ENCODE peak calls at places on chromosomes 7 and 10, in eight cellular contexts. One of them, this sample, is unnamed.

GRCh38 chr10:131934769-131935168 is 34.0 kb downstream of the PPP2R2D start:
- DNase-seq in NB4: no peak
- DNase-seq in CD8-positive, alpha-beta memory T cell: no peak
- DNase-seq in brain microvascular endothelial cell: no peak
- DNase-seq in right atrium auricular region: no peak
- DNase-seq in ovary: peak
- DNase-seq in left ventricle myocardium inferior: no peak
- DNase-seq in sigmoid colon: peak
- DNase-seq in this sample: no peak

GRCh38 chr10:75650648-75651047 is 219.2 kb downstream of the LRMDA start:
- DNase-seq in ovary: no peak
- DNase-seq in CD8-positive, alpha-beta memory T cell: no peak
- DNase-seq in sigmoid colon: no peak
- DNase-seq in left ventricle myocardium inferior: no peak
- DNase-seq in right atrium auricular region: no peak
- DNase-seq in brain microvascular endothelial cell: no peak
- DNase-seq in NB4: no peak
- DNase-seq in this sample: no peak

GRCh38 chr10:99682032-99682431 is 22.7 kb downstream of the ENTPD7 start:
- DNase-seq in NB4: no peak
- DNase-seq in right atrium auricular region: no peak
- DNase-seq in brain microvascular endothelial cell: no peak
- DNase-seq in left ventricle myocardium inferior: no peak
- DNase-seq in sigmoid colon: no peak
- DNase-seq in ovary: no peak
- DNase-seq in CD8-positive, alpha-beta memory T cell: no peak
- DNase-seq in this sample: no peak

GRCh38 chr7:134350682-134351081 is 34.0 kb upstream of the SLC35B4 start:
- DNase-seq in sigmoid colon: no peak
- DNase-seq in brain microvascular endothelial cell: no peak
- DNase-seq in NB4: no peak
- DNase-seq in ovary: no peak
- DNase-seq in left ventricle myocardium inferior: no peak
- DNase-seq in right atrium auricular region: no peak
- DNase-seq in CD8-positive, alpha-beta memory T cell: no peak
- DNase-seq in this sample: no peak

GRCh38 chr7:153886506-153887391 is 165.4 kb upstream of the DPP6 start:
- DNase-seq in left ventricle myocardium inferior: no peak
- DNase-seq in sigmoid colon: peak
- DNase-seq in NB4: no peak
- DNase-seq in brain microvascular endothelial cell: no peak
- DNase-seq in right atrium auricular region: no peak
- DNase-seq in ovary: no peak
- DNase-seq in CD8-positive, alpha-beta memory T cell: no peak
- DNase-seq in this sample: no peak

GRCh38 chr10:14617850-14618249 is 156.8 kb downstream of the FAM107B start:
- DNase-seq in NB4: peak
- DNase-seq in CD8-positive, alpha-beta memory T cell: no peak
- DNase-seq in left ventricle myocardium inferior: no peak
- DNase-seq in ovary: no peak
- DNase-seq in sigmoid colon: no peak
- DNase-seq in brain microvascular endothelial cell: no peak
- DNase-seq in right atrium auricular region: no peak
- DNase-seq in this sample: no peak

GRCh38 chr10:6579904-6580278 is at the start of gene PRKCQ:
- DNase-seq in NB4: no peak
- DNase-seq in ovary: peak
- DNase-seq in CD8-positive, alpha-beta memory T cell: no peak
- DNase-seq in left ventricle myocardium inferior: no peak
- DNase-seq in right atrium auricular region: no peak
- DNase-seq in brain microvascular endothelial cell: no peak
- DNase-seq in sigmoid colon: no peak
- DNase-seq in this sample: no peak

GRCh38 chr10:110408203-110408871 is 89.4 kb upstream of the DUSP5 start:
- DNase-seq in left ventricle myocardium inferior: no peak
- DNase-seq in right atrium auricular region: no peak
- DNase-seq in NB4: no peak
- DNase-seq in ovary: no peak
- DNase-seq in brain microvascular endothelial cell: no peak
- DNase-seq in CD8-positive, alpha-beta memory T cell: no peak
- DNase-seq in sigmoid colon: no peak
- DNase-seq in this sample: no peak

GRCh38 chr10:113434950-113435349 is 117.9 kb upstream of the HABP2 start:
- DNase-seq in brain microvascular endothelial cell: no peak
- DNase-seq in left ventricle myocardium inferior: no peak
- DNase-seq in sigmoid colon: no peak
- DNase-seq in right atrium auricular region: no peak
- DNase-seq in NB4: no peak
- DNase-seq in CD8-positive, alpha-beta memory T cell: no peak
- DNase-seq in ovary: no peak
- DNase-seq in this sample: no peak

GRCh38 chr10:77313066-77313750 is 324.4 kb downstream of the KCNMA1 start:
- DNase-seq in CD8-positive, alpha-beta memory T cell: no peak
- DNase-seq in NB4: no peak
- DNase-seq in sigmoid colon: no peak
- DNase-seq in left ventricle myocardium inferior: no peak
- DNase-seq in ovary: no peak
- DNase-seq in brain microvascular endothelial cell: no peak
- DNase-seq in right atrium auricular region: no peak
- DNase-seq in this sample: no peak

GRCh38 chr7:158447206-158448171 is 140.1 kb downstream of the PTPRN2 start:
- DNase-seq in left ventricle myocardium inferior: no peak
- DNase-seq in sigmoid colon: no peak
- DNase-seq in ovary: no peak
- DNase-seq in NB4: no peak
- DNase-seq in CD8-positive, alpha-beta memory T cell: no peak
- DNase-seq in brain microvascular endothelial cell: no peak
- DNase-seq in right atrium auricular region: no peak
- DNase-seq in this sample: no peak

GRCh38 chr10:70445718-70446485 is 4.4 kb upstream of the NODAL start:
- DNase-seq in left ventricle myocardium inferior: no peak
- DNase-seq in NB4: no peak
- DNase-seq in sigmoid colon: peak
- DNase-seq in right atrium auricular region: no peak
- DNase-seq in ovary: no peak
- DNase-seq in CD8-positive, alpha-beta memory T cell: no peak
- DNase-seq in brain microvascular endothelial cell: peak
- DNase-seq in this sample: peak

GRCh38 chr7:57367171-57367570 is 82.8 kb upstream of the ZNF716 start:
- DNase-seq in sigmoid colon: no peak
- DNase-seq in NB4: no peak
- DNase-seq in CD8-positive, alpha-beta memory T cell: no peak
- DNase-seq in brain microvascular endothelial cell: no peak
- DNase-seq in right atrium auricular region: no peak
- DNase-seq in ovary: no peak
- DNase-seq in left ventricle myocardium inferior: no peak
- DNase-seq in this sample: no peak

GRCh38 chr7:141181812-141182211 is 107.9 kb downstream of the TMEM178B start:
- DNase-seq in NB4: no peak
- DNase-seq in brain microvascular endothelial cell: no peak
- DNase-seq in CD8-positive, alpha-beta memory T cell: no peak
- DNase-seq in right atrium auricular region: no peak
- DNase-seq in left ventricle myocardium inferior: no peak
- DNase-seq in ovary: no peak
- DNase-seq in sigmoid colon: no peak
- DNase-seq in this sample: no peak

GRCh38 chr10:52688906-52689305 is 83.7 kb downstream of the MBL2 start:
- DNase-seq in ovary: no peak
- DNase-seq in sigmoid colon: no peak
- DNase-seq in NB4: no peak
- DNase-seq in left ventricle myocardium inferior: no peak
- DNase-seq in right atrium auricular region: no peak
- DNase-seq in brain microvascular endothelial cell: no peak
- DNase-seq in CD8-positive, alpha-beta memory T cell: no peak
- DNase-seq in this sample: no peak

GRCh38 chr7:112116894-112117293 is 89.3 kb downstream of the DOCK4 start:
- DNase-seq in CD8-positive, alpha-beta memory T cell: no peak
- DNase-seq in brain microvascular endothelial cell: no peak
- DNase-seq in ovary: no peak
- DNase-seq in right atrium auricular region: no peak
- DNase-seq in NB4: no peak
- DNase-seq in sigmoid colon: no peak
- DNase-seq in left ventricle myocardium inferior: no peak
- DNase-seq in this sample: no peak

GRCh38 chr7:151477867-151478266 is 37.9 kb upstream of the CRYGN start:
- DNase-seq in NB4: no peak
- DNase-seq in brain microvascular endothelial cell: no peak
- DNase-seq in right atrium auricular region: no peak
- DNase-seq in CD8-positive, alpha-beta memory T cell: no peak
- DNase-seq in left ventricle myocardium inferior: no peak
- DNase-seq in sigmoid colon: no peak
- DNase-seq in ovary: no peak
- DNase-seq in this sample: no peak
- H3K4me3 ChIP-seq in NB4: no peak
- H3K4me3 ChIP-seq in brain microvascular endothelial cell: no peak
- H3K4me3 ChIP-seq in right atrium auricular region: no peak
- H3K4me3 ChIP-seq in CD8-positive, alpha-beta memory T cell: no peak
- H3K4me3 ChIP-seq in left ventricle myocardium inferior: no peak
- H3K4me3 ChIP-seq in sigmoid colon: no peak
- H3K4me3 ChIP-seq in ovary: no peak
- H3K4me3 ChIP-seq in this sample: no peak

DNA sequence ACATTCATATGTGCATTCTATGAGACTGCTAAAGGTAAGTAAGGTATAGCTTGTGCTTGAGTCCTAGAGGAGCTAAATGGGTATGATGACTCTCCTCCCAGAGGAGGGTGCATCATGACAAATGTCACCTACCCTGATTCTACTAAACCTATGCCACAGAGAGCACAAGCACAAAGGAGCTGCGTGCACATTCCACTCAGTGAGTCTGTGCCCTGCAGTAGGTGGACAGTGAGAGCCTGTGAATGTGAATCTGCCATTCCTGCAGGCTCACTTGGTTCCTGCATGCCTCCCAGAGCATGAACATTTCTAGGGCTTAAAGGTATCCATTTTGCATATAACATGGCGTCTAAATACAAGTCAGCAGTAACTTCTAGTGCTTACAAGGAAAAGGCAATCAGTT is 46.8 kb downstream of the PRKAR2B start:
- DNase-seq in left ventricle myocardium inferior: no peak
- DNase-seq in right atrium auricular region: no peak
- DNase-seq in sigmoid colon: no peak
- DNase-seq in brain microvascular endothelial cell: no peak
- DNase-seq in ovary: no peak
- DNase-seq in CD8-positive, alpha-beta memory T cell: no peak
- DNase-seq in NB4: no peak
- DNase-seq in this sample: no peak
- H3K4me3 ChIP-seq in left ventricle myocardium inferior: no peak
- H3K4me3 ChIP-seq in right atrium auricular region: no peak
- H3K4me3 ChIP-seq in sigmoid colon: no peak
- H3K4me3 ChIP-seq in brain microvascular endothelial cell: no peak
- H3K4me3 ChIP-seq in ovary: no peak
- H3K4me3 ChIP-seq in CD8-positive, alpha-beta memory T cell: no peak
- H3K4me3 ChIP-seq in NB4: no peak
- H3K4me3 ChIP-seq in this sample: no peak

DNA sequence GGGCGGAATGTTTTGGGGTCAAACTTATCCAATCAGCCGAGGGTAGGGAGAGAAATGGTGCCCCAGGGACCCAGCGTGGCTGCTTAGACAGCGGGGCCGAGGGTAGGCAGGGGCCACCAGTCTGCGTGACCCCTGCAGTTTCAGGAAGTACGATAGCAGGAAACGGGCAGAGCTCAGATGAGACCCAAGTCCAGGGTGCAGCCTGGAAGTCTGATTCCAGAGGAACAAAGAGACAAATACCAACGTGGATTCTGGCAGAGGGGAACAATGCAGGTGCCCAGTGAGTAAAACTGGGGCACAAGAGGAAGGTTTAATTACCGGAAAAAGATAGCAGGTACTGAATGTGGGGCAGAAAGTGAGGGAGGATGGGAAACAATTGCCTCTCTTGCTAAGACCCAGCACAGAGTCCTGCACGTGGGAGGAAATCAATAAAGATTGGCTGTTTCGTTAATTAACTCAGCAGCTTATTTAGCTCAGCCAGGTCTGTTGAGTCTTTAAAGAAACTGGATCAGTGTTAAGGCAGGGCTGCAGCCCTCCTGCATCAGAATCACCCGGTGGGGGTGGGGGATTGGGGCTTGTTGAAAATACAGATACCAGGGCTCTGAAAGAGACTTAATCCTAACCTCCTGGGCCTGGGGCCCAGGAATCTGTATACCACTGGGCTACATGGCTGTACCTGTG is 50.4 kb upstream of the NFE2L3 start:
- DNase-seq in sigmoid colon: peak
- DNase-seq in right atrium auricular region: no peak
- DNase-seq in CD8-positive, alpha-beta memory T cell: no peak
- DNase-seq in ovary: no peak
- DNase-seq in left ventricle myocardium inferior: no peak
- DNase-seq in brain microvascular endothelial cell: no peak
- DNase-seq in NB4: peak
- DNase-seq in this sample: no peak
- H3K4me3 ChIP-seq in sigmoid colon: peak
- H3K4me3 ChIP-seq in right atrium auricular region: no peak
- H3K4me3 ChIP-seq in CD8-positive, alpha-beta memory T cell: no peak
- H3K4me3 ChIP-seq in ovary: no peak
- H3K4me3 ChIP-seq in left ventricle myocardium inferior: no peak
- H3K4me3 ChIP-seq in brain microvascular endothelial cell: no peak
- H3K4me3 ChIP-seq in NB4: peak
- H3K4me3 ChIP-seq in this sample: no peak

DNA sequence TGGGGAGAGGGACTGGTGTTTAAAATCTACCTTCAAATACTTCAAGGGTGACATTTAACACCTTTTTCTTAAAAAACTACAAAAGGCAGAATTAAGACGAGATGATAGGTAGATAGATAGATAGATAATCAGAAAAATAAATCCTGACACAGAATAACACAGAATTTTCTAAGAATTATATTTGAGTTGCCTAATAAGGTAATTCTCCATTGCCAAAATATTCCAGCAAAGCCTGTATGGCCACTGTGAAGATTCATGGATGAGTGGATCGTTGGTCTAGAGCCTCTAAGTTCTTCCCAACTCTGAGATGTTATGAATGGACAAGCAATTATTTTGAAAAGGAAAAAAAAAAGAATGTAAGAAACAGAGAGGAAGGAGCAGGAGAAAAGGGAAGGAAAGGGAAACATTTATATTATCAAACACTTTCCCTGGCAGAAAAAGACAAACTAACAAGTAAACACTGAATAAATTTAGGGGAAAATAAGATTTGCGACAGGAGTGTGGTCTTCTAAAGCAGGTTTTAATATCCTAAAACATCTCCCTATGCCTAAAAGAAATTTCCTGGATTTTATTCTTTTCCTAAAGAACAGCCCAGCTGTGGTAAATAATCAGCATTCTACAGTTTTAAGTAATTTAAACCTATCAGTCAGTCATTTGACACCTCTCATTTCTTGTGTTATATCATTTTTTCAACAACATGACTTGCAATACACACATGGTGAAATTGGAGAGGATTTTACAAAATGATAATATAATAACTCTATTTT is 7.5 kb upstream of the CAV2 start:
- DNase-seq in ovary: no peak
- DNase-seq in right atrium auricular region: no peak
- DNase-seq in NB4: no peak
- DNase-seq in CD8-positive, alpha-beta memory T cell: no peak
- DNase-seq in left ventricle myocardium inferior: no peak
- DNase-seq in brain microvascular endothelial cell: no peak
- DNase-seq in sigmoid colon: no peak
- DNase-seq in this sample: no peak
- H3K4me3 ChIP-seq in ovary: no peak
- H3K4me3 ChIP-seq in right atrium auricular region: no peak
- H3K4me3 ChIP-seq in NB4: no peak
- H3K4me3 ChIP-seq in CD8-positive, alpha-beta memory T cell: no peak
- H3K4me3 ChIP-seq in left ventricle myocardium inferior: no peak
- H3K4me3 ChIP-seq in brain microvascular endothelial cell: no peak
- H3K4me3 ChIP-seq in sigmoid colon: no peak
- H3K4me3 ChIP-seq in this sample: no peak

GRCh38 chr10:125123363-125124113 is 36.8 kb downstream of the CTBP2 start:
- DNase-seq in CD8-positive, alpha-beta memory T cell: no peak
- DNase-seq in ovary: peak
- DNase-seq in brain microvascular endothelial cell: peak
- DNase-seq in right atrium auricular region: peak
- DNase-seq in sigmoid colon: peak
- DNase-seq in NB4: no peak
- DNase-seq in left ventricle myocardium inferior: peak
- DNase-seq in this sample: peak
- H3K4me3 ChIP-seq in CD8-positive, alpha-beta memory T cell: no peak
- H3K4me3 ChIP-seq in ovary: no peak
- H3K4me3 ChIP-seq in brain microvascular endothelial cell: peak
- H3K4me3 ChIP-seq in right atrium auricular region: no peak
- H3K4me3 ChIP-seq in sigmoid colon: peak
- H3K4me3 ChIP-seq in NB4: no peak
- H3K4me3 ChIP-seq in left ventricle myocardium inferior: peak
- H3K4me3 ChIP-seq in this sample: no peak